ENCODE peak calls at places on chromosomes 6 and 20, in five cellular contexts. P is NT2/D1, X is GM12878, C is HepG2, J is H1. H is an unnamed sample.

GRCh38 chr6:74357329-74357728 is 661.3 kb downstream of the CD109 start:
- DNase-seq in P (no peak), C (no peak), X (no peak), J (no peak), H (no peak)

GRCh38 chr6:168226095-168226781 is 93.3 kb downstream of the DACT2 start:
- DNase-seq in J (no peak), C (no peak), X (no peak), P (no peak), H (no peak)

GRCh38 chr20:60589624-60590023 is 631.4 kb downstream of the CDH26 start:
- DNase-seq in P (peak), J (no peak), C (no peak), X (no peak), H (no peak)

GRCh38 chr6:158818008-158818579 is 1.1 kb downstream of the EZR start:
- DNase-seq in C (peak), X (no peak), J (peak), P (peak), H (peak)

GRCh38 chr6:166222631-166223030 is 55.0 kb upstream of the TBXT start:
- DNase-seq in C (no peak), X (no peak), J (no peak), P (no peak), H (no peak)

GRCh38 chr6:167977717-167978467 is 19.6 kb upstream of the KIF25 start:
- DNase-seq in C (no peak), J (peak), X (no peak), P (no peak), H (no peak)

GRCh38 chr6:6875818-6876470 is 231.8 kb upstream of the RREB1 start:
- DNase-seq in P (no peak), C (no peak), X (no peak), J (no peak), H (no peak)

GRCh38 chr6:30752164-30752927 is 8.0 kb upstream of the IER3 start:
- DNase-seq in J (no peak), C (no peak), P (no peak), X (no peak), H (no peak)

GRCh38 chr6:110543106-110543505 is 66.7 kb upstream of the SLC22A16 start:
- DNase-seq in X (no peak), C (no peak), J (no peak), P (no peak), H (no peak)

GRCh38 chr6:166488081-166488685 is 98.3 kb downstream of the RAMACL start:
- DNase-seq in P (no peak), X (peak), J (no peak), C (no peak), H (no peak)

GRCh38 chr6:87154641-87155271 is 609 bp upstream of the ZNF292 start:
- DNase-seq in X (peak), C (no peak), P (no peak), J (no peak), H (peak)

GRCh38 chr6:30007132-30007764 is 53.8 kb upstream of the POLR1H start:
- DNase-seq in X (no peak), P (no peak), C (no peak), J (peak), H (no peak)

GRCh38 chr20:38420232-38421085 is 14.7 kb downstream of the SNHG17 start:
- DNase-seq in J (no peak), P (no peak), C (no peak), X (no peak), H (no peak)

GRCh38 chr6:166551797-166552495 is 34.5 kb downstream of the RAMACL start:
- DNase-seq in J (no peak), X (no peak), C (no peak), P (peak), H (no peak)

GRCh38 chr6:150631283-150631981 is 31.7 kb downstream of the PLEKHG1 start:
- DNase-seq in P (no peak), C (no peak), J (no peak), X (no peak), H (no peak)

GRCh38 chr6:24229694-24230093 is 103.7 kb downstream of the NRSN1 start:
- DNase-seq in C (no peak), P (no peak), X (no peak), J (no peak), H (no peak)

GRCh38 chr6:72464791-72465691 is 156.8 kb upstream of the KCNQ5 start:
- DNase-seq in C (no peak), X (no peak), P (no peak), J (no peak), H (no peak)

GRCh38 chr6:72466471-72466870 is 155.4 kb upstream of the KCNQ5 start:
- DNase-seq in P (no peak), X (no peak), J (no peak), C (no peak), H (no peak)

GRCh38 chr6:72464246-72464645 is 157.6 kb upstream of the KCNQ5 start:
- DNase-seq in C (no peak), P (no peak), J (no peak), X (no peak), H (no peak)

GRCh38 chr6:72461144-72461543 is 160.7 kb upstream of the KCNQ5 start:
- DNase-seq in C (no peak), J (no peak), X (no peak), P (no peak), H (no peak)

DNA sequence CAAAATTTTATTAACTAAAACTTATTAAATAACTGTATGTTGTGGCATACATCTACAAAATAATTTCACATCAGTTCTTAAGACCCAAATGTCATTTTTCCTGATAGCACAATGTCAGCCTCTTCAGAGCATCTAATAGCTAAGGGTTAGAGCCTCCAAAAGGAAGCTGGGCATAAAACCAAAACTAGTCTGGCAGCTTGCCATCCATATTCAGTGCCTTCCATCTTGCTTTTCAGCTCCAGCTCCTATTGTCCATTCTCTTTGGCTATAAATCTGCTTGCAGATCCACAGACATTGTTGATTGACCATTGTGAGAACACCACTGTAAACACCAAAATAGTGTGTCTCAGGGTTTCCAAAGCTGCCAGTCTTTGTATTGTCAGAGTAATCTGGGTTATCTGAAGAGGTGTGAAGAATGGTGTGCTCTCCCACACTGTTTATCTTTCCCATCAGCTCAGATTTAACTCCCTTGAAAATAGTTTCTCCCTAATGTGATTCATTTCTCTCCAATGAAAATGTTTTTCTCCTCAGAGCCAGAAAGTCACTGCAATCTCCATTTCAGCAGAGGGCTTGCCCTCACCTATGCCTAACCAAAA is 154.8 kb upstream of the KCNQ5 start:
- DNase-seq in X (no peak), J (no peak), C (no peak), P (no peak), H (no peak)
- TF ChIP-seq SUZ12 in X (no peak), J (no peak), C (no peak), P (no peak), H (no peak)

GRCh38 chr6:28742668-28743270 is 181.0 kb downstream of the TRIM27 start:
- DNase-seq in J (peak), P (peak), C (peak), X (no peak), H (no peak)
- TF ChIP-seq SUZ12 in J (no peak), P (no peak), C (no peak), X (no peak), H (no peak)

DNA sequence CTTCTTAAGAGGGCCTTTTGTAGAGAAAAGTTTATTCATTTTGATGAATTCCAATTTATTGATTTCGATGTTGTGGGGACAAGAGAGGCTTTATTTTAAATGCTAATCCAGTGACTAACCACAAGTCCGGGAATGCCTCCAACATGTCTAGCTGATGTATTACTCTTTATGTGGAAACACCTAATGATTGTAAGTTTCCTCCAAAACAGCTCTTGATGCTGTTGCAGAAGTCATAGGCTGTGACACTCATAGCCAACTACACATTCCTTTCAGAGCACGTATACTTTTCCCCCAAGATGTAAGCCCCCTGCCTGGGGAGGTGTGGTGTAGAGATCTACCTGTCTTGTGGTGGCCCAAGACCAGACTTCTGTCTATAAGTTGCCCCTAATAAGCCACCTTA is 61.3 kb upstream of the RNF24 start:
- DNase-seq in J (no peak), X (no peak), C (no peak), P (no peak), H (peak)
- TF ChIP-seq SUZ12 in J (no peak), X (no peak), C (no peak), P (no peak), H (no peak)

GRCh38 chr6:101386982-101387381 is 6.5 kb upstream of the GRIK2 start:
- DNase-seq in J (no peak), C (peak), X (no peak), P (no peak), H (no peak)
- TF ChIP-seq SUZ12 in J (no peak), C (no peak), X (no peak), P (no peak), H (no peak)

H was measured in HEK293T.